ENCODE peak calls at places on chromosomes 1 and 21, in seven cellular contexts. C is heart left ventricle, R is aorta, U is prostate gland, N is right cardiac atrium, I is GM12878, G is A549. D is an unnamed sample.

GRCh38 chr1:39398278-39399010 is 93.0 kb upstream of the BMP8A start:
- DNase-seq in C (peak; percentile 36), R (peak; percentile 75), U (no peak), N (peak; percentile 75), I (no peak), G (peak; percentile 89), D (peak; percentile 68)

GRCh38 chr1:10932088-10932487 is 80.4 kb upstream of the TARDBP start:
- DNase-seq in C (no peak), R (no peak), U (no peak), N (no peak), I (peak; percentile 40), G (no peak), D (no peak)

GRCh38 chr1:242651817-242652216 is 127.3 kb upstream of the PLD5 start:
- DNase-seq in C (no peak), R (no peak), U (no peak), N (no peak), I (no peak), G (no peak), D (no peak)

GRCh38 chr1:170145691-170146676 is at the start of gene NTMT2:
- DNase-seq in C (peak; percentile 66), R (no peak), U (no peak), N (peak; percentile 80), I (no peak), G (no peak), D (no peak)

GRCh38 chr1:30757196-30757949 is at the start of gene LAPTM5:
- DNase-seq in C (peak; percentile 57), R (peak; percentile 85), U (no peak), N (peak; percentile 86), I (no peak), G (no peak), D (peak; percentile 87)

GRCh38 chr1:159177273-159177907 is 6.0 kb downstream of the CADM3 start:
- DNase-seq in C (peak; percentile 42), R (no peak), U (peak; percentile 25), N (peak; percentile 64), I (no peak), G (peak; percentile 40), D (no peak)

GRCh38 chr21:44761011-44761729 is 40.5 kb downstream of the UBE2G2 start:
- DNase-seq in C (no peak), R (no peak), U (no peak), N (no peak), I (no peak), G (peak; percentile 25), D (no peak)

GRCh38 chr1:9835758-9836631 is 12.2 kb upstream of the CLSTN1 start:
- DNase-seq in C (peak; percentile 49), R (no peak), U (peak; percentile 93), N (peak; percentile 73), I (no peak), G (no peak), D (no peak)

GRCh38 chr1:224188286-224188685 is 5.2 kb downstream of the DEGS1 start:
- DNase-seq in C (no peak), R (no peak), U (no peak), N (no peak), I (no peak), G (no peak), D (no peak)

GRCh38 chr1:30274937-30275621 is 448.3 kb downstream of the MATN1 start:
- DNase-seq in C (no peak), R (no peak), U (no peak), N (no peak), I (no peak), G (no peak), D (no peak)

GRCh38 chr21:28781602-28782274 is 210.9 kb downstream of the LTN1 start:
- DNase-seq in C (no peak), R (no peak), U (no peak), N (no peak), I (no peak), G (no peak), D (no peak)

GRCh38 chr1:24968941-24969585 is 39.0 kb upstream of the RUNX3 start:
- DNase-seq in C (no peak), R (no peak), U (no peak), N (no peak), I (no peak), G (no peak), D (no peak)

GRCh38 chr1:71312545-71312944 is 231.7 kb upstream of the ZRANB2 start:
- DNase-seq in C (no peak), R (no peak), U (no peak), N (no peak), I (no peak), G (no peak), D (no peak)

GRCh38 chr1:203045821-203046594 is 19.7 kb downstream of the PPFIA4 start:
- DNase-seq in C (no peak), R (no peak), U (no peak), N (no peak), I (no peak), G (no peak), D (no peak)

GRCh38 chr1:109529895-109530456 is 9.7 kb upstream of the GPR61 start:
- DNase-seq in C (no peak), R (no peak), U (no peak), N (no peak), I (no peak), G (no peak), D (no peak)

GRCh38 chr1:87953732-87954344 is 625.2 kb downstream of the LMO4 start:
- DNase-seq in C (peak; percentile 58), R (peak; percentile 70), U (peak; percentile 57), N (peak; percentile 70), I (no peak), G (peak; percentile 16), D (peak; percentile 52)

GRCh38 chr1:185398599-185398998 is 81.6 kb upstream of the IVNS1ABP start:
- DNase-seq in C (no peak), R (no peak), U (no peak), N (no peak), I (no peak), G (no peak), D (no peak)

GRCh38 chr21:44267655-44268142 is 6.0 kb upstream of the DNMT3L start:
- DNase-seq in C (no peak), R (peak; percentile 48), U (no peak), N (peak; percentile 67), I (peak; percentile 5), G (no peak), D (no peak)

GRCh38 chr1:93818570-93818959 is 60.4 kb downstream of the DNTTIP2 start:
- DNase-seq in C (no peak), R (no peak), U (no peak), N (no peak), I (no peak), G (no peak), D (no peak)

GRCh38 chr1:93817819-93818569 is 61.0 kb downstream of the DNTTIP2 start:
- DNase-seq in C (no peak), R (peak; percentile 56), U (no peak), N (no peak), I (no peak), G (no peak), D (no peak)

GRCh38 chr1:93814795-93815737 is 63.9 kb downstream of the DNTTIP2 start:
- DNase-seq in C (no peak), R (no peak), U (no peak), N (no peak), I (no peak), G (no peak), D (no peak)

GRCh38 chr1:93815738-93816110 is 63.3 kb downstream of the DNTTIP2 start:
- DNase-seq in C (no peak), R (no peak), U (no peak), N (no peak), I (no peak), G (no peak), D (no peak)

GRCh38 chr1:93816970-93817738 is 61.9 kb downstream of the DNTTIP2 start:
- DNase-seq in C (peak; percentile 38), R (no peak), U (no peak), N (no peak), I (no peak), G (no peak), D (no peak)
- H3K4me1 ChIP-seq in C (peaks cover 39% of the 10 kb centered on the region), R (no peaks in the 10 kb centered on the region), U (no peaks in the 10 kb centered on the region), N (peaks cover 5% of the 10 kb centered on the region), I (peaks cover 8% of the 10 kb centered on the region), G (peaks cover 36% of the 10 kb centered on the region), D (peaks cover 35% of the 10 kb centered on the region)

GRCh38 chr1:183982172-183982963 is 55.2 kb downstream of the COLGALT2 start:
- DNase-seq in C (no peak), R (peak; percentile 52), U (no peak), N (no peak), I (no peak), G (no peak), D (no peak)
- H3K4me1 ChIP-seq in C (peaks cover 38% of the 10 kb centered on the region), R (no peaks in the 10 kb centered on the region), U (no peaks in the 10 kb centered on the region), N (peaks cover 4% of the 10 kb centered on the region), I (no peaks in the 10 kb centered on the region), G (no peaks in the 10 kb centered on the region), D (no peaks in the 10 kb centered on the region)

GRCh38 chr1:147245129-147245528 is 2.6 kb downstream of the CHD1L start:
- DNase-seq in C (no peak), R (no peak), U (no peak), N (no peak), I (no peak), G (no peak), D (no peak)

GRCh38 chr1:147242449-147243227 is at the start of gene CHD1L:
- DNase-seq in C (peak; percentile 94), R (peak; percentile 98), U (peak; percentile 96), N (peak; percentile 99), I (peak; percentile 73), G (peak; percentile 85), D (peak; percentile 98)

GRCh38 chr1:147241955-147242448 is 482 bp upstream of the CHD1L start:
- DNase-seq in C (no peak), R (no peak), U (no peak), N (no peak), I (no peak), G (no peak), D (no peak)

GRCh38 chr1:147245586-147246021 is 3.1 kb downstream of the CHD1L start:
- DNase-seq in C (no peak), R (no peak), U (no peak), N (no peak), I (no peak), G (no peak), D (no peak)

DNA sequence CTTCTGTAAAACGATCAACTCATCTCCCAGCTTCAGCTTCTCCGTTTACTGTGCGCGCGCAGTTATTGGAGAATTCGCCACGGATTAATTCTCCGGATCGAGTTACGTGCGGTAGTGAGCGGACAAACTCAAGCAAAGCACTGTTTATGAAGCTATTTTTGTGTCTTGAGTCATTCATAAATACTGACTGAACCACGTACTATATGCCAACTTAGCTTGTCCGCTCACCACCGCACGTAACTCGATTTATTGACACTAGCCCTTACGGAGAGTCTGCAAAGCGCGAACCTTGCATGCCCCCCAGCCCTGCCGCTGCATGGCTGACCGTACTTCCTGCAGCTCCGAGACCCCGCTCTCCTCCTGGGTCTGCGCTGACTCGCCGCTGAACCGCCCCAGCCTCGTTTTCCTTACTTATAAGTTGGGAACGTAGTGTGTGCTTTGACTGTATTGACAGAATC is 773 bp downstream of the CHD1L start:
- DNase-seq in C (peak; percentile 21), R (peak; percentile 73), U (no peak), N (peak; percentile 64), I (no peak), G (no peak), D (peak; percentile 60)
- H3K4me1 ChIP-seq in C (peaks cover 29% of the 10 kb centered on the region), R (no peaks in the 10 kb centered on the region), U (peaks cover 4% of the 10 kb centered on the region), N (peaks cover 2% of the 10 kb centered on the region), I (peaks cover 17% of the 10 kb centered on the region), G (peaks cover 34% of the 10 kb centered on the region), D (peaks cover 43% of the 10 kb centered on the region)

GRCh38 chr21:33064623-33064996 is 5.3 kb upstream of the OLIG1 start:
- DNase-seq in C (no peak), R (no peak), U (no peak), N (no peak), I (no peak), G (no peak), D (no peak)
- H3K4me1 ChIP-seq in C (no peaks in the 10 kb centered on the region), R (no peaks in the 10 kb centered on the region), U (no peaks in the 10 kb centered on the region), N (no peaks in the 10 kb centered on the region), I (no peaks in the 10 kb centered on the region), G (no peaks in the 10 kb centered on the region), D (peaks cover 1% of the 10 kb centered on the region)

D was measured in lower lobe of right lung.